ENCODE peak calls at places on chromosome 16, in nine cellular contexts. J is mucosa of descending colon, T is neural progenitor cell, I is GM06990, W is uterus, R is stomach, V is pancreas, E is IMR-90, F is Panc1. G is an unnamed sample. For H3K36me3, the result is how much of the 10 kb centered on the place peaks cover.

GRCh38 chr16:83068686-83069085 is 441.9 kb downstream of the CDH13 start:
- DNase-seq in J (no peak), T (no peak), I (no peak), W (no peak), R (no peak), V (no peak), E (peak), F (no peak), G (no peak)

GRCh38 chr16:58733248-58733670 is 857 bp downstream of the GOT2 start:
- DNase-seq in J (no peak), T (no peak), I (no peak), W (peak), R (no peak), V (no peak), E (peak), F (no peak), G (no peak)

GRCh38 chr16:69294051-69294450 is 17.1 kb upstream of the VPS4A start:
- DNase-seq in J (no peak), T (no peak), I (no peak), W (no peak), R (no peak), V (no peak), E (peak), F (no peak), G (no peak)

GRCh38 chr16:70687172-70687531 is 1.3 kb upstream of the MTSS2 start:
- DNase-seq in J (no peak), T (no peak), I (no peak), W (no peak), R (no peak), V (no peak), E (no peak), F (no peak), G (no peak)

GRCh38 chr16:57621521-57622268 is 6.7 kb upstream of the ADGRG1 start:
- DNase-seq in J (peak), T (no peak), I (no peak), W (no peak), R (no peak), V (peak), E (no peak), F (no peak), G (no peak)

GRCh38 chr16:10156111-10156510 is 26.1 kb downstream of the GRIN2A start:
- DNase-seq in J (no peak), T (no peak), I (no peak), W (no peak), R (no peak), V (no peak), E (no peak), F (no peak), G (no peak)

GRCh38 chr16:73797115-73797514 is 499.5 kb upstream of the PSMD7 start:
- DNase-seq in J (no peak), T (no peak), I (no peak), W (no peak), R (no peak), V (no peak), E (no peak), F (no peak), G (no peak)

GRCh38 chr16:11604783-11605563 is 18.3 kb upstream of the LITAF start:
- DNase-seq in J (peak), T (no peak), I (no peak), W (peak), R (no peak), V (no peak), E (peak), F (no peak), G (no peak)

GRCh38 chr16:57539072-57539796 is 2.9 kb upstream of the CCDC102A start:
- DNase-seq in J (no peak), T (no peak), I (peak), W (no peak), R (no peak), V (no peak), E (no peak), F (no peak), G (no peak)

GRCh38 chr16:85055503-85056210 is 28.1 kb downstream of the KIAA0513 start:
- DNase-seq in J (peak), T (no peak), I (peak), W (peak), R (peak), V (no peak), E (peak), F (no peak), G (peak)

GRCh38 chr16:13660807-13661206 is 259.1 kb upstream of the ERCC4 start:
- DNase-seq in J (no peak), T (no peak), I (no peak), W (no peak), R (no peak), V (no peak), E (no peak), F (no peak), G (no peak)

GRCh38 chr16:77231047-77231446 is 31.8 kb downstream of the SYCE1L start:
- DNase-seq in J (no peak), T (no peak), I (no peak), W (no peak), R (no peak), V (no peak), E (no peak), F (no peak), G (no peak)

GRCh38 chr16:87114832-87115231 is 202.4 kb downstream of the C16orf95 start:
- DNase-seq in J (no peak), T (no peak), I (no peak), W (no peak), R (no peak), V (no peak), E (no peak), F (no peak), G (no peak)

GRCh38 chr16:79815049-79815448 is 214.5 kb upstream of the MAF start:
- DNase-seq in J (no peak), T (no peak), I (no peak), W (no peak), R (no peak), V (no peak), E (no peak), F (no peak), G (no peak)

GRCh38 chr16:85924675-85925074 is 25.7 kb downstream of the IRF8 start:
- DNase-seq in J (no peak), T (no peak), I (no peak), W (no peak), R (no peak), V (no peak), E (no peak), F (no peak), G (no peak)

GRCh38 chr16:22813223-22813945 is 578 bp upstream of the HS3ST2 start:
- DNase-seq in J (peak), T (peak), I (peak), W (no peak), R (peak), V (peak), E (peak), F (no peak), G (no peak)

GRCh38 chr16:89909777-89910716 is 8.6 kb upstream of the MC1R start:
- DNase-seq in J (peak), T (peak), I (peak), W (peak), R (peak), V (peak), E (peak), F (no peak), G (peak)

GRCh38 chr16:70769131-70769530 is 31.8 kb downstream of the VAC14 start:
- DNase-seq in J (no peak), T (no peak), I (no peak), W (no peak), R (no peak), V (no peak), E (no peak), F (no peak), G (no peak)

GRCh38 chr16:56041556-56042140 is 149.6 kb upstream of the GNAO1 start:
- DNase-seq in J (no peak), T (peak), I (peak), W (no peak), R (no peak), V (no peak), E (no peak), F (no peak), G (peak)

GRCh38 chr16:76800196-76800595 is 390.8 kb upstream of the MON1B start:
- DNase-seq in J (no peak), T (no peak), I (no peak), W (no peak), R (no peak), V (no peak), E (no peak), F (no peak), G (no peak)

GRCh38 chr16:13012591-13012990 is 111.2 kb downstream of the SHISA9 start:
- DNase-seq in J (no peak), T (peak), I (peak), W (no peak), R (no peak), V (no peak), E (no peak), F (no peak), G (no peak)

GRCh38 chr16:576823-577201 is 7.0 kb downstream of the PIGQ start:
- DNase-seq in J (no peak), T (peak), I (no peak), W (no peak), R (no peak), V (no peak), E (no peak), F (no peak), G (no peak)

GRCh38 chr16:56451753-56452689 is 667 bp downstream of the OGFOD1 start:
- DNase-seq in J (peak), T (peak), I (no peak), W (no peak), R (no peak), V (no peak), E (peak), F (no peak), G (no peak)

GRCh38 chr16:84625556-84625955 is 7.7 kb upstream of the COTL1 start:
- DNase-seq in J (no peak), T (no peak), I (no peak), W (no peak), R (no peak), V (no peak), E (no peak), F (no peak), G (no peak)

GRCh38 chr16:4597174-4597573 is 17.5 kb downstream of the UBALD1 start:
- DNase-seq in J (no peak), T (no peak), I (no peak), W (no peak), R (peak), V (no peak), E (no peak), F (no peak), G (no peak)

GRCh38 chr16:88593910-88594309 is 23.7 kb downstream of the ZC3H18 start:
- DNase-seq in J (no peak), T (no peak), I (no peak), W (no peak), R (no peak), V (no peak), E (no peak), F (no peak), G (no peak)
- H3K36me3 ChIP-seq in J (under half), T (under half), I (under half), W (under half), R (half or more), V (under half), E (under half), F (under half), G (under half)

GRCh38 chr16:49084628-49085390 is 196.8 kb downstream of the CBLN1 start:
- DNase-seq in J (no peak), T (no peak), I (no peak), W (no peak), R (no peak), V (no peak), E (no peak), F (no peak), G (no peak)
- TF ChIP-seq CTCF in J (no peak), T (no peak), I (no peak), W (no peak), R (no peak), V (no peak), E (no peak), F (no peak), G (no peak)

DNA sequence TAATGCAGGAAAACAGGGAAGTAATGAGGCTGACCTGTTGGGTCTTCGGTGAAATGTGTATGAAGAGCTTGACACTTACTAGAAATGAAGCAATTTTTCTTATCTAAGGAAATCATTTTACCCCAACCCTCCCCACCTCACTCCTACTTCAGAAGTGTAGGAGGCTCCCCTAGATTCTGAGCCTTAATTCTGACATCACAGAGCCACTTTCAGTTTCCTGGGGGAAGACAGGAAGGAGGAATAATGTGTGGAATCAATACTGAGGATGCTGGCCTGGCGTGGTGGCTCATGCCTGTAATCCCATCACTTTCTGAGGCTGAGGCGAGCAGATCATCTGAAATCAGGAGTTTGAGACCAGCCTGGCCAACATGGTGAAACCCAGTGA is 20.3 kb downstream of the FBRS start:
- DNase-seq in J (no peak), T (no peak), I (no peak), W (no peak), R (no peak), V (no peak), E (no peak), F (no peak), G (no peak)
- H3K36me3 ChIP-seq in J (under half), T (under half), I (under half), W (under half), R (under half), V (under half), E (under half), F (under half), G (under half)

DNA sequence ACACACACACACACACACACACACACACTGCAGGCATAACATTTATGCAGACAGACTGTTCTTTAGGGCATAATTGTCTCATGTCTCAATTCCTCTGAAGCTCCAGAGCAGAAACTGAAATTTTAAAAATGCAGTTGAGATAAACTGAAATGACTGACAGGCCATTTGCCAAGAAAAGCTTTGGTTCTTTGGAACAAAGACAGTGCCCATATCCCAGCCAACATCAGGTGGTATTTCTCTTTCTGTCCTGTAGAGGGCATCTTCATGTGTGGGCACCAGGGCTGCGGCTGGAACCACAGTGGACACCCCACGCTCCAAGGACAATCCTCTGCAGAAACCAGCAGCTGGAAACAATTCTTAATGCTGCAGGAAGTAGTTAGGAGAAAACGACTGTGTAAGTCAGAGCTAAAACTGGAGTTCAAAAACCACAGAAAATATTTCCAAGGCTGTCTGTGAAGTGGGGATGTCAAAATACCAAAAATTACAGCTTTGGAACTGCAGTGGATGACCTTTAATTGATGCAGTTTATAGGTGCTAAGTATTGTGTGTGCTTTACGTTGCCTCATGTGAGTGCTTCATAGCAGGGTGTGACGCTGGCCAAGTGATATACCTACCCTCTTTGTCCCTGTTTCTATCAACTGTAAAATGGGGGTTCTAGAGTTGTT is 10.6 kb upstream of the MEFV start:
- DNase-seq in J (no peak), T (peak), I (no peak), W (no peak), R (no peak), V (peak), E (peak), F (peak), G (no peak)
- TF ChIP-seq CTCF in J (peak), T (peak), I (peak), W (no peak), R (no peak), V (peak), E (peak), F (peak), G (peak)

GRCh38 chr16:2081685-2082084 is 33.9 kb downstream of the TSC2 start:
- DNase-seq in J (no peak), T (no peak), I (no peak), W (no peak), R (no peak), V (no peak), E (no peak), F (no peak), G (no peak)

GRCh38 chr16:2083409-2083808 is 35.6 kb downstream of the TSC2 start:
- DNase-seq in J (no peak), T (no peak), I (no peak), W (no peak), R (no peak), V (no peak), E (no peak), F (no peak), G (no peak)

GRCh38 chr16:2083876-2084687 is 36.3 kb downstream of the TSC2 start:
- DNase-seq in J (no peak), T (no peak), I (no peak), W (no peak), R (no peak), V (no peak), E (no peak), F (no peak), G (no peak)

GRCh38 chr16:2082171-2082982 is 34.6 kb downstream of the TSC2 start:
- DNase-seq in J (peak), T (no peak), I (no peak), W (peak), R (peak), V (peak), E (peak), F (no peak), G (no peak)

DNA sequence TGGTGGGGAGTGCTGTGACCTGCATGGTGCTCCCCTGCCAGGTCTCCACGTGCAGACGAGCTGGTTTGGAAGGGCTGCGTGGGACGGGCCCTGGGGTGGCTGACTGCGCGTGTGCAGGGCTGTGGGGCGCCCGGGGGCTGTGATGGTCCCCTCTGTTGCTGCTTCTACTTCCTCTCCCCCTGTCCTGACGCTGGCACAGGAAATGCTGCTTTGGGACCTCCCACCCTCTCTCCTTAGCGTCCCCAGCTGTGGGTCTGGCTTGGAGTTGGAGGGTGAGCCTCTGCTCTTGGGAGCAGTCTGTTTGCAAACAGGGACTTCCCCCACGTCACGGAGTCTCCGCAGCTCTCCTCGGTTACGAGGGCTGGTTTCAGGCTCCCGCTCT is 35.2 kb downstream of the TSC2 start:
- DNase-seq in J (no peak), T (no peak), I (no peak), W (no peak), R (no peak), V (no peak), E (no peak), F (no peak), G (no peak)
- H3K36me3 ChIP-seq in J (under half), T (under half), I (under half), W (under half), R (half or more), V (under half), E (half or more), F (under half), G (under half)